ENCODE peak calls at places on chromosomes 11 and 22, in six cellular contexts. V is GM23338, N is HCT116, C is A673, K is astrocyte, G is endothelial cell of umbilical vein. I is an unnamed sample.

GRCh38 chr11:36672815-36673450 is 74.9 kb upstream of the RAG2 start:
- DNase-seq in V (peak), N (peak), C (peak), K (peak), G (peak), I (peak)

GRCh38 chr22:38699784-38700183 is 959 bp downstream of the JOSD1 start:
- DNase-seq in V (no peak), N (no peak), C (peak), K (peak), G (no peak), I (peak)

GRCh38 chr11:106495046-106495445 is 417.6 kb downstream of the AASDHPPT start:
- DNase-seq in V (no peak), N (no peak), C (no peak), K (peak), G (no peak), I (peak)

GRCh38 chr11:115741376-115741775 is 237.2 kb upstream of the CADM1 start:
- DNase-seq in V (no peak), N (no peak), C (no peak), K (no peak), G (no peak), I (no peak)

GRCh38 chr22:26709617-26710390 is 52.4 kb downstream of the MIAT start:
- DNase-seq in V (no peak), N (no peak), C (no peak), K (peak), G (no peak), I (peak)

GRCh38 chr22:35564975-35565867 is 24.6 kb downstream of the RASD2 start:
- DNase-seq in V (no peak), N (no peak), C (no peak), K (peak), G (no peak), I (peak)

GRCh38 chr22:33897621-33897910 is 22.7 kb downstream of the LARGE1 start:
- DNase-seq in V (no peak), N (no peak), C (no peak), K (no peak), G (no peak), I (no peak)

GRCh38 chr22:43985532-43985931 is 30.3 kb downstream of the SAMM50 start:
- DNase-seq in V (no peak), N (no peak), C (no peak), K (no peak), G (no peak), I (no peak)

GRCh38 chr11:129992161-129992944 is 10.3 kb downstream of the PRDM10 start:
- DNase-seq in V (peak), N (peak), C (no peak), K (peak), G (peak), I (peak)

GRCh38 chr11:79139900-79140299 is 300.9 kb downstream of the TENM4 start:
- DNase-seq in V (peak), N (no peak), C (no peak), K (no peak), G (no peak), I (no peak)

GRCh38 chr11:12207384-12208150 is 97.2 kb downstream of the MICAL2 start:
- DNase-seq in V (no peak), N (no peak), C (no peak), K (peak), G (no peak), I (peak)

GRCh38 chr11:88480217-88480616 is 142.7 kb upstream of the CTSC start:
- DNase-seq in V (no peak), N (no peak), C (peak), K (peak), G (peak), I (peak)

GRCh38 chr22:27709919-27710452 is 91.6 kb downstream of the MN1 start:
- DNase-seq in V (no peak), N (no peak), C (no peak), K (no peak), G (no peak), I (no peak)

GRCh38 chr11:105673089-105673488 is 63.2 kb downstream of the GRIA4 start:
- DNase-seq in V (peak), N (no peak), C (peak), K (peak), G (peak), I (peak)

GRCh38 chr11:20597137-20597923 is 2.1 kb upstream of the SLC6A5 start:
- DNase-seq in V (peak), N (no peak), C (no peak), K (no peak), G (no peak), I (no peak)
- TF ChIP-seq EZH2 in V (peak), N (no peak), C (peak), K (no peak), G (peak), I (no peak)

DNA sequence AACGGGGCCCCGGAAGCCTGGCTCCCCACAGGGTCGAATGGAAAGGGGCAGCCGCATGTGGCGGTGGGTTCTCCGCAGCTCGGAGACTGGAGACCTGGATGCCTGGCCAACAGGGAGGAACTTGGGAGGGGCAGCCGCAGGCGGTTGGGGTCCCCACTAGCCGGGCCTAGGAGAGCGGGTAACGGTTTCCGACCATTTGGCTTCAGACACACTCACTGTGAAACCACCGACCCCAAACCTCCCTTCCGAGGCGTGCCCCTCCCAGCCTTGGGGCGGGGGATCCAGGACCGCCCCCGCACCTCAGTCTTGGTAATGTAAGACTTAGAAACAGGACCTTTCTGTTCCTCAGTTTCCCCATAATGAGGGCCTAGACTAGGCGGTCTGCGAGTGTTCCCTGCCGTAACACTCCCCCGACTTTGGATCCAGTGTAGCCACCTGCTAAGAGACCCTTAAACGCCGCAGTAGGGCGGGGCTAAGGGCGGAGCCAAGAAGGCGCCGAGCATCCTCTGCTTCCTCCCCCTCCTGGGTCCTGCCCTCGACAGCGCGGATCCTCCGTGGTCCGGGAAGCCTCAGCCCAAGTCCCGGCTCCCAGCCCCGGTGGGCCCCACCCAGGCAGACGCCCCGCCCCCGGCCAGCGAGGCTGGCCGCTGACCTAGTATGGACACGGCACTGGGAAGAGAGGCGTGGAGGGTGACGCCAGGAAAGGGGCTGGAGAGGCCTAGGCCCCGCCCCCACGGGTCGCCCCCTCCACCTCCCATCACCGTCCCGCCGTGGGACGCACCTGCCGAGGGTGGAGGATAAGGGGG is 1.8 kb upstream of the RASGRP2 start:
- DNase-seq in V (peak), N (no peak), C (peak), K (peak), G (peak), I (peak)
- TF ChIP-seq EZH2 in V (no peak), N (no peak), C (no peak), K (peak), G (peak), I (no peak)

DNA sequence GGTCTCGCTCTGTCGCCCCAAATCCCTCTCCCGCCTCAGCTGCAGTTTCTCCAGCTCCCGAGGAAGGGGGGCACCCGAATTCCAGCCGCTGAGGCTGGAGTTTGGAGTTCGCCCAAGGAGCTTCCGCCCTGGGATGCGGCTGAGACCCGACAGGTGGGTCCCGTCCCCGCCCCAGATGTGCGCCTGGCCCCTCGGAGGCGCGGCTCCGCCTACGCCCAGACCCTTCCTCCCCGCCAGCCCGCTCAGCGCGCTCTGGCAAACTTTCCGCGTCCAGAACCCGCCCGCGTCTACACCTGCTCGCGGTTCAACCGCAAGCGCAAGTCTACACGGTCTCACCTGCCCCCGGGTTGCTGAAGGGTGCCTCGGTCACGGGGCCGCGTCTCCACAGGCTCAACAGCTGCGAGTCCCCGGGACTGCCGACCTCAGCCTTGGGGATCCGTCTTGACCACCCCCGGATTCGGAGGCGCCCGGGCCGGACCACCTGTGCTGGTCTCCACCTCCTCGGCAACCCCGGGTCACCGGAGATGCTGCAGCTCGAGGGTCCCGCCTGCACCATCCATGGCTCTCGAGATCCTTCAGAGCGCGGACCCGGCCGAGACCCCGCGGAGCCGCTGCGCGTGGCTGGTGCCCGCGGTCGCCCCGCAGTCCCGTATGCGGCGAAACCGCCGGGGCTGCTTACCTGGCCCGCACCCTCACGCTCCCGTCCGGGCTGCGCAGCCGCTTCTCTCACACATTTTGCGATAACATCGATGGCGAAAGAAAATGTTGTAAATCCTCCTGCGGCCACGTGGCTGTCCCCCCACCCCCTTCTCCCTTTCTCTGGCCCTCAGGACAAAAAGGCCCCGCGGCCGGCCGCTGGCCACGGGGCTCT is 63.6 kb downstream of the NFAM1 start:
- DNase-seq in V (peak), N (no peak), C (no peak), K (no peak), G (no peak), I (no peak)
- TF ChIP-seq EZH2 in V (peak), N (no peak), C (no peak), K (peak), G (peak), I (no peak)

GRCh38 chr11:86416494-86416893 is 41.8 kb downstream of the CCDC81 start:
- DNase-seq in V (no peak), N (no peak), C (no peak), K (no peak), G (no peak), I (no peak)
- TF ChIP-seq EZH2 in V (no peak), N (no peak), C (no peak), K (no peak), G (no peak), I (no peak)

DNA sequence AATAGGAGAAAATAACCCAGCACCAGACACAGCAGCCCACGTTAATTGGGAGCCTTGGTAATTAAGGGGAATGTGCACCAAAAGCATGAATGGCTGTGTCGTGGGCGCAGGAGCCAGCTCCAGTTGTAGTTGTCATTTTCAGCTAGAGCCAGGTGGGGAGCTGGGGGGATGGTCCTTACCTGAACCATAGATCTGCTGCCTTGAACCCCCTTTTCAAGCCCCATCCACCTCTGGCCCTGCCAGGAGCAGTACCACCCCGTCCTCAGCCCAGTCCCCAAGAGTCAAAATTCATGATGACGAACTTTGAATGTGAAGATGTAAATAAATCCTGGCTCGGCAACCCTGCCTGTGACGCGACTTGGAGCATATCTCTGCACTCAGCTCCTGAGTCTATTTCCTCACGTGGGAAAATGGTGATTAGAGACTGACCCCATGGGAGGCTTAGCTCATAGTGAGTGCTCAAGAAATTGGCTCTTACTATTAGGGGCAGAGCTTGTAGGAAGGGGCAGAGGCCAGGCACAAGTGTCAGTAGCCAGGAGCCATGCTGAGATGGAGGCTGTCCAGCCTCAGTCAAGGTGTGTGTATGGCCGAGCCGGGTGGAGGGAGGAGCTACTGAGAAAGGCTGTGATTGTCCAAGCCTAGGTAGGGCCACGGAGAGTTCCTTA is 794 bp upstream of the FXYD6 start:
- DNase-seq in V (peak), N (no peak), C (no peak), K (no peak), G (no peak), I (no peak)
- TF ChIP-seq EZH2 in V (no peak), N (no peak), C (no peak), K (no peak), G (no peak), I (peak)

GRCh38 chr11:72239849-72240460 is 4.0 kb downstream of the PHOX2A start:
- DNase-seq in V (peak), N (no peak), C (peak), K (no peak), G (no peak), I (peak)

GRCh38 chr11:72238040-72238450 is 5.9 kb downstream of the PHOX2A start:
- DNase-seq in V (peak), N (peak), C (peak), K (peak), G (peak), I (peak)

GRCh38 chr11:72240461-72241289 is 3.3 kb downstream of the PHOX2A start:
- DNase-seq in V (peak), N (no peak), C (no peak), K (no peak), G (no peak), I (peak)

GRCh38 chr11:72238492-72239295 is 5.3 kb downstream of the PHOX2A start:
- DNase-seq in V (peak), N (no peak), C (no peak), K (no peak), G (no peak), I (no peak)

GRCh38 chr11:72239296-72239848 is 4.6 kb downstream of the PHOX2A start:
- DNase-seq in V (peak), N (no peak), C (no peak), K (peak), G (no peak), I (peak)
- TF ChIP-seq EZH2 in V (peak), N (no peak), C (no peak), K (peak), G (no peak), I (no peak)

DNA sequence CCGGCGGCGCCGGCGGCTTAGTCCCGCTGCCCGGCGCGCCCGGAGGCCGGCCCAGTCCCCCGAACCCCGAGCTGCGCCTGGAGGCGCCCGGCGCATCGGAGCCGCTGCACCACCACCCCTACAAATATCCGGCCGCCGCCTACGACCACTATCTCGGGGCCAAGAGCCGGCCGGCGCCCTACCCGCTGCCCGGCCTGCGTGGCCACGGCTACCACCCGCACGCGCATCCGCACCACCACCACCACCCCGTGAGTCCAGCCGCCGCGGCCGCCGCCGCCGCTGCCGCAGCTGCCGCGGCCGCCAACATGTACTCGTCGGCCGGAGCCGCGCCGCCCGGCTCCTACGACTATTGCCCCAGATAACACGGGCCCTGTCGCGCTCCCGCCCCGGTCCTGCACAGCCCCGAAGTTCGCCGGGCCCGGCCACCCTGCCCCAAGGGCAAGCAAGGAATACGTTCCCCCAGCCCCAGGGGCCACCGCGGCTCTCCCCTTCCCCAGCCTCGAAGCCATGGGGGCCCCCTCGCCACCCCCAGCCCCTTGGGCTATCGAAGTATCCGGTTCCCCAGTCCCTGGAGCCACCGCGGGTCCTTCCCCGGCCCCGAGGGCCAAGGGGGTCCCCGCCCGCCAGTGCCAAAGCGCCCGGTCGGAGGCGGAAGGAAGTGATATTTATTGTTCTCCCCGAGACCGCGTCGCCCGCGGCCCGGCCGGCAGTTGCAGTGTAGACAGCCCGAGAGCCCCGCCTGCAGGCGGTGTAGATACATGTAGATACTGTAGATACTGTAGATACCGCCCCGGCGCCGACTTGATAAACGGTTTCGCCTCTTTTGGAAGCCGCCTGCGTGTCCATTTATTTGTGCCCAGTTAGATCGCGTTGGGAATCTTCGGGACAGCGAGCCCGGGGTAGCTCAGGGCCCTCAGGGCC is 6.2 kb downstream of the TBX1 start:
- DNase-seq in V (peak), N (peak), C (peak), K (no peak), G (no peak), I (no peak)
- TF ChIP-seq EZH2 in V (peak), N (no peak), C (peak), K (peak), G (peak), I (peak)

GRCh38 chr11:86489442-86489841 is 114.8 kb downstream of the CCDC81 start:
- DNase-seq in V (no peak), N (no peak), C (no peak), K (no peak), G (no peak), I (no peak)

GRCh38 chr11:86488553-86488952 is 113.9 kb downstream of the CCDC81 start:
- DNase-seq in V (no peak), N (no peak), C (no peak), K (peak), G (no peak), I (peak)

GRCh38 chr11:86486261-86487030 is 111.8 kb downstream of the CCDC81 start:
- DNase-seq in V (no peak), N (no peak), C (no peak), K (no peak), G (no peak), I (peak)

GRCh38 chr11:86484795-86485166 is 110.1 kb downstream of the CCDC81 start:
- DNase-seq in V (no peak), N (no peak), C (no peak), K (no peak), G (no peak), I (no peak)

DNA sequence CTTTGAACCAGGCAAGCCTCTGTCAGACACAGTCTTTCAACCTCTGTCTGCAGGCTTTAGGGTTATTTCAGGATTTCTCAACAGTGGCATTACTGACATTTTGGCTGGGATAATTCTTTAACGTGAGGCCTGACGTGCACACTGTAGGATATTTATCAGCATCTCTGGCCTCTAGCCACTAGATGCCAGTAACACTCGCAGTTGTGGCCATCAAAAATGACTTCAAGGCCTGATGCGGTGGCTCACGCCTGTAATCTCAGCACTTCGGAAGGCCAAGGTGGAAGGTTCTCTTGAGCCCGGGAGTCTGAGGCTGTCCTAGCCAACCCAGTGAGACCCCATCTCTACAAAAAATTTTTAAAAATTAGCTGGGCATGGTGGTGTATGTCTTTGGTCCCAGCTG is 113.0 kb downstream of the CCDC81 start:
- DNase-seq in V (no peak), N (no peak), C (no peak), K (no peak), G (no peak), I (no peak)
- TF ChIP-seq EZH2 in V (no peak), N (no peak), C (no peak), K (no peak), G (no peak), I (no peak)